ENCODE peak calls at places on chromosomes 7 and 10, in five cellular contexts. H is COR-L47, M is NCI-H1092 treated with DMSO at 0.1 percent for 48 hours, X is GM12865, Y is NCI-H2029 treated with DMSO at 0.1 percent for 48 hours. R is an unnamed sample.

GRCh38 chr7:121618182-121618581 is 222.1 kb upstream of the FAM3C start:
- DNase-seq in H (no peak), Y (no peak), X (no peak), M (no peak), R (no peak)

GRCh38 chr7:587769-588168 is 68.1 kb upstream of the PDGFA start:
- DNase-seq in M (no peak), Y (no peak), H (no peak), X (no peak), R (no peak)

GRCh38 chr10:86295351-86295750 is 71.2 kb downstream of the GRID1 start:
- DNase-seq in M (no peak), Y (no peak), X (no peak), H (no peak), R (no peak)

GRCh38 chr7:665751-666453 is 60.6 kb upstream of the DNAAF5 start:
- DNase-seq in Y (no peak), M (no peak), H (no peak), X (no peak), R (peak; percentile 58)

GRCh38 chr10:11958956-11959355 is 83.7 kb downstream of the UPF2 start:
- DNase-seq in M (no peak), X (no peak), Y (no peak), H (no peak), R (no peak)

GRCh38 chr10:91453535-91453934 is 43.4 kb downstream of the HECTD2 start:
- DNase-seq in H (no peak), M (no peak), X (no peak), Y (no peak), R (no peak)

GRCh38 chr10:50874723-50875122 is 10.7 kb downstream of the A1CF start:
- DNase-seq in H (peak; percentile 6), M (no peak), X (no peak), Y (peak; percentile 17), R (no peak)

GRCh38 chr7:128912281-128912680 is 1.8 kb upstream of the KCP start:
- DNase-seq in M (no peak), Y (no peak), X (no peak), H (no peak), R (no peak)

GRCh38 chr10:114631090-114631677 is 26.9 kb downstream of the ABLIM1 start:
- DNase-seq in X (no peak), M (no peak), H (no peak), Y (no peak), R (no peak)

GRCh38 chr10:80260295-80261243 is 28.9 kb downstream of the MAT1A start:
- DNase-seq in M (peak; percentile 10), X (peak; percentile 36), H (no peak), Y (no peak), R (peak; percentile 70)

GRCh38 chr10:82890573-82890972 is 1015.6 kb downstream of the NRG3 start:
- DNase-seq in Y (no peak), X (no peak), M (no peak), H (no peak), R (no peak)

GRCh38 chr7:157033483-157034473 is 23.3 kb upstream of the MNX1 start:
- DNase-seq in Y (no peak), X (no peak), M (no peak), H (no peak), R (no peak)

GRCh38 chr7:2114052-2114451 is 118.7 kb downstream of the MAD1L1 start:
- DNase-seq in M (no peak), Y (no peak), H (no peak), X (no peak), R (no peak)

GRCh38 chr7:116672596-116673503 is 854 bp downstream of the MET start:
- DNase-seq in X (no peak), H (no peak), M (peak; percentile 75), Y (no peak), R (peak; percentile 23)

GRCh38 chr7:94154858-94155257 is 150.7 kb upstream of the BET1 start:
- DNase-seq in X (no peak), Y (no peak), M (no peak), H (no peak), R (no peak)

R was measured in WTC11.